ENCODE peak calls at places on chromosomes 12 and 14, in nine cellular contexts. K is kidney, B is suprapubic skin, Q is A549, A is lung, T is IMR-90, J is cardiac muscle cell, Z is tibial artery, L is dorsolateral prefrontal cortex. C is an unnamed sample.
A peak's percentile ranks its signal among the peaks of the same experiment; 100 is the strongest.

GRCh38 chr12:112140728-112141127 is 15.4 kb downstream of the TRAFD1 start:
- DNase-seq in J (no peak), Q (no peak), A (no peak), L (no peak), K (no peak), Z (no peak), T (no peak), B (no peak), C (no peak)

GRCh38 chr12:64780531-64781373 is 21.5 kb upstream of the GNS start:
- DNase-seq in B (peak; percentile 67), Z (no peak), L (no peak), J (peak; percentile 52), K (peak; percentile 89), T (no peak), A (peak; percentile 74), Q (peak; percentile 44), C (peak; percentile 83)

GRCh38 chr12:47988073-47989022 is 15.9 kb downstream of the COL2A1 start:
- DNase-seq in Z (peak; percentile 6), B (peak; percentile 53), J (no peak), T (peak; percentile 33), A (no peak), K (peak; percentile 17), L (peak; percentile 19), Q (no peak), C (no peak)

GRCh38 chr14:40362856-40363255 is 930.6 kb upstream of the FBXO33 start:
- DNase-seq in Z (no peak), L (no peak), A (no peak), Q (no peak), B (no peak), K (no peak), J (no peak), T (no peak), C (no peak)

GRCh38 chr12:39420043-39420442 is 22.9 kb downstream of the KIF21A start:
- DNase-seq in T (no peak), B (no peak), Q (no peak), Z (no peak), J (no peak), A (no peak), L (no peak), K (no peak), C (no peak)

GRCh38 chr12:49624919-49625577 is 1.7 kb downstream of the PRPF40B start:
- DNase-seq in J (no peak), Q (peak; percentile 31), B (no peak), K (no peak), A (no peak), Z (no peak), T (peak; percentile 72), L (no peak), C (no peak)

GRCh38 chr12:92802906-92803305 is 100.1 kb downstream of the PLEKHG7 start:
- DNase-seq in B (no peak), Z (no peak), K (no peak), J (no peak), L (no peak), Q (no peak), A (no peak), T (no peak), C (no peak)

GRCh38 chr14:104107611-104108569 is 22.4 kb downstream of the ASPG start:
- DNase-seq in Q (no peak), Z (no peak), L (peak; percentile 58), B (peak; percentile 57), K (peak; percentile 79), A (no peak), T (no peak), J (no peak), C (peak; percentile 3)

GRCh38 chr14:67650161-67650560 is 24.3 kb downstream of the VTI1B start:
- DNase-seq in T (no peak), J (no peak), B (no peak), Z (no peak), A (no peak), K (no peak), Q (no peak), L (no peak), C (no peak)

GRCh38 chr14:93100098-93100497 is 15.6 kb downstream of the ITPK1 start:
- DNase-seq in Q (no peak), Z (no peak), A (no peak), K (no peak), L (no peak), J (no peak), B (no peak), T (no peak), C (no peak)

GRCh38 chr14:36222952-36223468 is 46.5 kb upstream of the PTCSC3 start:
- DNase-seq in T (peak; percentile 22), K (no peak), L (no peak), B (no peak), Z (no peak), A (no peak), J (no peak), Q (no peak), C (no peak)

GRCh38 chr12:65540140-65540539 is 261.7 kb downstream of the MSRB3 start:
- DNase-seq in J (no peak), T (no peak), B (no peak), K (no peak), A (no peak), L (no peak), Z (no peak), Q (no peak), C (no peak)

GRCh38 chr12:11927311-11927935 is 143.3 kb upstream of the BCL2L14 start:
- DNase-seq in T (peak; percentile 28), Z (no peak), K (no peak), L (no peak), A (no peak), J (peak; percentile 2), Q (no peak), B (no peak), C (no peak)

GRCh38 chr14:99430491-99430890 is 50.2 kb downstream of the SETD3 start:
- DNase-seq in Q (peak; percentile 43), A (no peak), B (no peak), L (no peak), T (no peak), K (peak; percentile 78), Z (no peak), J (peak; percentile 34), C (peak; percentile 31)

GRCh38 chr14:25622752-25623151 is 572.8 kb upstream of the STXBP6 start:
- DNase-seq in A (no peak), Q (no peak), L (no peak), B (no peak), K (no peak), J (no peak), Z (no peak), T (no peak), C (no peak)

GRCh38 chr12:93943766-93944165 is 204.6 kb upstream of the PLXNC1 start:
- DNase-seq in B (peak; percentile 61), Z (peak; percentile 70), L (no peak), A (no peak), Q (no peak), T (peak; percentile 37), K (no peak), J (peak; percentile 3), C (peak; percentile 5)

DNA sequence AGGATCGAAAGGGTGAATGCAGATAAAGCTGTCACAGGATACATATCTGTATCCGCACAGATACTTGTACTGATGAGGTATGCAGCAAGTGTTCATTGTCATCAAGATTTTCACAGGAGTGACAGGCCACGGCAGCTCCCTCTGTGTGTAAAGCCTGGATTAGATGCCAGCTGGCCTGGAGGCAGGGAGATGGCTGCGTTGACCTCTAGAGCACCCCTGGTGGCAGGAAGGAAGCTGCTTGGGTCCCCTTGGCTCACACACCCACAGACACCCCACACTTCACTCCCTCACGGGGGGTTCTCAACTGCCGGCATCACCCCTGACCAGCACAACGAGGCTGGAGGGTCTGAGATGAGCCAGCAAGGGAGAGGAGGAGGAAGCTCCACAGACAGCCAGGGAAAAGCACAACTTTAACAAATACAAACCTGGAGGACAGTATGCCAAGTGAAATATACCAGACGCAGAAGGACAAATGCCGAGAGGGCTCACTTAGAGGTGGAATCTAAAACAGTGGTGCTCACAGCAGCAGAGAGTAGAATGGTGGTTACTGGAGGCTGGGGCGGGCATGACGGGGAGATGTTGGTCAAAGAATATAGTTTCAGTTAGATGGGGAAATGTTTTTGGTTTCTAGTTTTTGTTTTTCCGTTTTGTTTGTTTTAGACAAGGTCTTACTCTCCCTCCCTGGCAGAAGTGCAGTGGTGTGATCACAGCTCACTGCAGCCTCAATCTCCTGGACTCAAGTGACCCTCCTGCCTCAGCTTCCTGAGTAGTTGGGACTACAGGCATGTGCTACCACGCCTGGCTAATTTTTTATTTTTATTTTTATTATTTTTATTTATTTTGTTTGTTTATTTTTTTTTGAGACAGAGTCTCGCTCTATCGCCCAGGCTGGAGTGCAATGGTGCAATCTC is 45.7 kb downstream of the TEAD4 start:
- DNase-seq in L (no peak), T (no peak), Z (no peak), Q (peak; percentile 55), K (no peak), B (no peak), A (no peak), J (peak; percentile 47), C (peak; percentile 71)
- TF ChIP-seq CTCF in L (no peak), T (no peak), Z (no peak), Q (no peak), K (no peak), B (no peak), A (no peak), J (peak; percentile 26), C (no peak)

GRCh38 chr12:131861261-131862083 is 33.0 kb upstream of the ULK1 start:
- DNase-seq in A (no peak), J (no peak), L (no peak), K (peak; percentile 43), T (no peak), Q (no peak), Z (no peak), B (peak; percentile 50), C (no peak)
- H3K4me3 ChIP-seq in A (no peak overlapping the region), J (no peak overlapping the region), L (no peak overlapping the region), K (no peak overlapping the region), T (no peak overlapping the region), Q (no peak overlapping the region), Z (no peak overlapping the region), B (no peak overlapping the region), C (no peak overlapping the region)

GRCh38 chr14:50011242-50011641 is 105.1 kb downstream of the VCPKMT start:
- DNase-seq in J (no peak), L (no peak), K (no peak), T (no peak), A (no peak), Z (no peak), B (no peak), Q (no peak), C (no peak)

GRCh38 chr14:50013934-50014333 is 102.4 kb downstream of the VCPKMT start:
- DNase-seq in K (no peak), A (no peak), Z (no peak), Q (no peak), T (no peak), J (no peak), B (no peak), L (no peak), C (no peak)

GRCh38 chr14:50013198-50013918 is 103.0 kb downstream of the VCPKMT start:
- DNase-seq in K (no peak), T (no peak), Q (no peak), J (no peak), L (no peak), Z (no peak), A (no peak), B (no peak), C (no peak)

GRCh38 chr14:50010752-50011151 is 105.6 kb downstream of the VCPKMT start:
- DNase-seq in K (no peak), J (no peak), Q (no peak), L (no peak), A (no peak), B (no peak), T (peak; percentile 48), Z (no peak), C (no peak)

GRCh38 chr14:50012644-50013043 is 103.7 kb downstream of the VCPKMT start:
- DNase-seq in K (no peak), J (no peak), A (no peak), Q (no peak), L (no peak), T (peak; percentile 78), Z (no peak), B (no peak), C (no peak)
- H3K27ac ChIP-seq in K (no peak overlapping the region), J (no peak overlapping the region), A (no peak overlapping the region), Q (peak overlapping the region; percentile 16), L (no peak overlapping the region), T (no peak overlapping the region), Z (no peak overlapping the region), B (peak overlapping the region; percentile 53), C (no peak overlapping the region)

GRCh38 chr12:26754148-26754547 is 78.8 kb downstream of the ITPR2 start:
- DNase-seq in Z (no peak), T (no peak), Q (no peak), L (no peak), K (no peak), A (no peak), B (no peak), J (no peak), C (no peak)
- TF ChIP-seq CTCF in Z (no peak), T (no peak), Q (no peak), L (no peak), K (no peak), A (no peak), B (no peak), J (no peak), C (no peak)